ENCODE peak calls at places on chromosomes 5 and 9, in nine cellular contexts. One of them, this sample, is unnamed.

GRCh38 chr9:127955294-127956015 is 17.8 kb upstream of the DPM2 start:
- DNase-seq in cardiac fibroblast: peak; percentile 40
- DNase-seq in PC-3: peak; percentile 95
- DNase-seq in WTC11: peak; percentile 76
- DNase-seq in activated T-helper 1 cell treated with Interleukin-2 at 50 U/mL for 16 hours: peak; percentile 71
- DNase-seq in hepatocyte: peak; percentile 90
- DNase-seq in uterus: no peak
- DNase-seq in non-pigmented ciliary epithelial cell: no peak
- DNase-seq in cardiac septum: no peak
- DNase-seq in this sample: peak; percentile 93

GRCh38 chr9:101372327-101373118 is 12.3 kb downstream of the BAAT start:
- DNase-seq in cardiac fibroblast: no peak
- DNase-seq in PC-3: no peak
- DNase-seq in WTC11: no peak
- DNase-seq in activated T-helper 1 cell treated with Interleukin-2 at 50 U/mL for 16 hours: no peak
- DNase-seq in hepatocyte: no peak
- DNase-seq in uterus: no peak
- DNase-seq in non-pigmented ciliary epithelial cell: no peak
- DNase-seq in cardiac septum: no peak
- DNase-seq in this sample: no peak

GRCh38 chr9:107281164-107281563 is 1.9 kb upstream of the RAD23B start:
- DNase-seq in cardiac fibroblast: no peak
- DNase-seq in PC-3: no peak
- DNase-seq in WTC11: no peak
- DNase-seq in activated T-helper 1 cell treated with Interleukin-2 at 50 U/mL for 16 hours: no peak
- DNase-seq in hepatocyte: no peak
- DNase-seq in uterus: no peak
- DNase-seq in non-pigmented ciliary epithelial cell: no peak
- DNase-seq in cardiac septum: no peak
- DNase-seq in this sample: no peak

GRCh38 chr5:95664204-95664786 is 17.7 kb downstream of the RFESD start:
- DNase-seq in cardiac fibroblast: peak; percentile 69
- DNase-seq in PC-3: peak; percentile 63
- DNase-seq in WTC11: no peak
- DNase-seq in activated T-helper 1 cell treated with Interleukin-2 at 50 U/mL for 16 hours: no peak
- DNase-seq in hepatocyte: peak; percentile 49
- DNase-seq in uterus: no peak
- DNase-seq in non-pigmented ciliary epithelial cell: no peak
- DNase-seq in cardiac septum: no peak
- DNase-seq in this sample: peak; percentile 57

GRCh38 chr5:123068368-123068767 is 20.7 kb upstream of the PRDM6 start:
- DNase-seq in cardiac fibroblast: no peak
- DNase-seq in PC-3: peak; percentile 6
- DNase-seq in WTC11: no peak
- DNase-seq in activated T-helper 1 cell treated with Interleukin-2 at 50 U/mL for 16 hours: no peak
- DNase-seq in hepatocyte: no peak
- DNase-seq in uterus: no peak
- DNase-seq in non-pigmented ciliary epithelial cell: no peak
- DNase-seq in cardiac septum: no peak
- DNase-seq in this sample: no peak

GRCh38 chr5:68049053-68049713 is 166.4 kb upstream of the PIK3R1 start:
- DNase-seq in cardiac fibroblast: no peak
- DNase-seq in PC-3: no peak
- DNase-seq in WTC11: no peak
- DNase-seq in activated T-helper 1 cell treated with Interleukin-2 at 50 U/mL for 16 hours: no peak
- DNase-seq in hepatocyte: no peak
- DNase-seq in uterus: no peak
- DNase-seq in non-pigmented ciliary epithelial cell: no peak
- DNase-seq in cardiac septum: no peak
- DNase-seq in this sample: no peak

GRCh38 chr9:1875251-1875851 is 139.8 kb upstream of the SMARCA2 start:
- DNase-seq in cardiac fibroblast: no peak
- DNase-seq in PC-3: no peak
- DNase-seq in WTC11: no peak
- DNase-seq in activated T-helper 1 cell treated with Interleukin-2 at 50 U/mL for 16 hours: no peak
- DNase-seq in hepatocyte: no peak
- DNase-seq in uterus: no peak
- DNase-seq in non-pigmented ciliary epithelial cell: no peak
- DNase-seq in cardiac septum: no peak
- DNase-seq in this sample: no peak

GRCh38 chr5:142845954-142846398 is 75.8 kb downstream of the ARHGAP26 start:
- DNase-seq in cardiac fibroblast: no peak
- DNase-seq in PC-3: peak; percentile 74
- DNase-seq in WTC11: no peak
- DNase-seq in activated T-helper 1 cell treated with Interleukin-2 at 50 U/mL for 16 hours: no peak
- DNase-seq in hepatocyte: no peak
- DNase-seq in uterus: no peak
- DNase-seq in non-pigmented ciliary epithelial cell: no peak
- DNase-seq in cardiac septum: no peak
- DNase-seq in this sample: peak; percentile 47

GRCh38 chr5:58022055-58022454 is 437.8 kb downstream of the PLK2 start:
- DNase-seq in cardiac fibroblast: no peak
- DNase-seq in PC-3: no peak
- DNase-seq in WTC11: no peak
- DNase-seq in activated T-helper 1 cell treated with Interleukin-2 at 50 U/mL for 16 hours: no peak
- DNase-seq in hepatocyte: peak; percentile 30
- DNase-seq in uterus: no peak
- DNase-seq in non-pigmented ciliary epithelial cell: no peak
- DNase-seq in cardiac septum: no peak
- DNase-seq in this sample: no peak

GRCh38 chr5:891117-891836 is 1.3 kb downstream of the BRD9 start:
- DNase-seq in cardiac fibroblast: no peak
- DNase-seq in PC-3: peak; percentile 80
- DNase-seq in WTC11: peak; percentile 25
- DNase-seq in activated T-helper 1 cell treated with Interleukin-2 at 50 U/mL for 16 hours: no peak
- DNase-seq in hepatocyte: no peak
- DNase-seq in uterus: no peak
- DNase-seq in non-pigmented ciliary epithelial cell: no peak
- DNase-seq in cardiac septum: no peak
- DNase-seq in this sample: peak; percentile 46

GRCh38 chr5:98106116-98107088 is 667.1 kb upstream of the RGMB start:
- DNase-seq in cardiac fibroblast: peak; percentile 96
- DNase-seq in PC-3: no peak
- DNase-seq in WTC11: no peak
- DNase-seq in activated T-helper 1 cell treated with Interleukin-2 at 50 U/mL for 16 hours: no peak
- DNase-seq in hepatocyte: no peak
- DNase-seq in uterus: no peak
- DNase-seq in non-pigmented ciliary epithelial cell: no peak
- DNase-seq in cardiac septum: no peak
- DNase-seq in this sample: no peak

GRCh38 chr9:613771-614347 is 227.6 kb upstream of the DMRT1 start:
- DNase-seq in cardiac fibroblast: peak; percentile 94
- DNase-seq in PC-3: peak; percentile 77
- DNase-seq in WTC11: peak; percentile 70
- DNase-seq in activated T-helper 1 cell treated with Interleukin-2 at 50 U/mL for 16 hours: no peak
- DNase-seq in hepatocyte: peak; percentile 85
- DNase-seq in uterus: peak; percentile 82
- DNase-seq in non-pigmented ciliary epithelial cell: peak; percentile 75
- DNase-seq in cardiac septum: peak; percentile 85
- DNase-seq in this sample: peak; percentile 91

GRCh38 chr5:52457808-52458207 is 329.9 kb upstream of the ITGA1 start:
- DNase-seq in cardiac fibroblast: no peak
- DNase-seq in PC-3: no peak
- DNase-seq in WTC11: no peak
- DNase-seq in activated T-helper 1 cell treated with Interleukin-2 at 50 U/mL for 16 hours: no peak
- DNase-seq in hepatocyte: no peak
- DNase-seq in uterus: no peak
- DNase-seq in non-pigmented ciliary epithelial cell: no peak
- DNase-seq in cardiac septum: no peak
- DNase-seq in this sample: no peak

GRCh38 chr5:7202846-7203245 is 193.1 kb upstream of the ADCY2 start:
- DNase-seq in cardiac fibroblast: no peak
- DNase-seq in PC-3: no peak
- DNase-seq in WTC11: no peak
- DNase-seq in activated T-helper 1 cell treated with Interleukin-2 at 50 U/mL for 16 hours: no peak
- DNase-seq in hepatocyte: no peak
- DNase-seq in uterus: no peak
- DNase-seq in non-pigmented ciliary epithelial cell: no peak
- DNase-seq in cardiac septum: no peak
- DNase-seq in this sample: no peak

GRCh38 chr9:81308404-81308803 is 380.9 kb downstream of the TLE1 start:
- DNase-seq in cardiac fibroblast: no peak
- DNase-seq in PC-3: no peak
- DNase-seq in WTC11: no peak
- DNase-seq in activated T-helper 1 cell treated with Interleukin-2 at 50 U/mL for 16 hours: no peak
- DNase-seq in hepatocyte: no peak
- DNase-seq in uterus: no peak
- DNase-seq in non-pigmented ciliary epithelial cell: no peak
- DNase-seq in cardiac septum: no peak
- DNase-seq in this sample: no peak

GRCh38 chr5:1726469-1726865 is 73.2 kb downstream of the MRPL36 start:
- DNase-seq in cardiac fibroblast: no peak
- DNase-seq in PC-3: no peak
- DNase-seq in WTC11: no peak
- DNase-seq in activated T-helper 1 cell treated with Interleukin-2 at 50 U/mL for 16 hours: no peak
- DNase-seq in hepatocyte: no peak
- DNase-seq in uterus: no peak
- DNase-seq in non-pigmented ciliary epithelial cell: no peak
- DNase-seq in cardiac septum: no peak
- DNase-seq in this sample: no peak

GRCh38 chr5:112183103-112183634 is 235.9 kb downstream of the EPB41L4A start:
- DNase-seq in cardiac fibroblast: peak; percentile 43
- DNase-seq in PC-3: peak; percentile 23
- DNase-seq in WTC11: no peak
- DNase-seq in activated T-helper 1 cell treated with Interleukin-2 at 50 U/mL for 16 hours: no peak
- DNase-seq in hepatocyte: peak; percentile 11
- DNase-seq in uterus: no peak
- DNase-seq in non-pigmented ciliary epithelial cell: no peak
- DNase-seq in cardiac septum: no peak
- DNase-seq in this sample: no peak

GRCh38 chr5:12174734-12175133 is 270.5 kb upstream of the CTNND2 start:
- DNase-seq in cardiac fibroblast: no peak
- DNase-seq in PC-3: no peak
- DNase-seq in WTC11: no peak
- DNase-seq in activated T-helper 1 cell treated with Interleukin-2 at 50 U/mL for 16 hours: no peak
- DNase-seq in hepatocyte: no peak
- DNase-seq in uterus: no peak
- DNase-seq in non-pigmented ciliary epithelial cell: no peak
- DNase-seq in cardiac septum: no peak
- DNase-seq in this sample: no peak

GRCh38 chr9:37618817-37619216 is 26.4 kb upstream of the TOMM5 start:
- DNase-seq in cardiac fibroblast: peak; percentile 48
- DNase-seq in PC-3: peak; percentile 50
- DNase-seq in WTC11: no peak
- DNase-seq in activated T-helper 1 cell treated with Interleukin-2 at 50 U/mL for 16 hours: no peak
- DNase-seq in hepatocyte: peak; percentile 21
- DNase-seq in uterus: no peak
- DNase-seq in non-pigmented ciliary epithelial cell: peak; percentile 51
- DNase-seq in cardiac septum: no peak
- DNase-seq in this sample: no peak

GRCh38 chr5:135149956-135150723 is 116.1 kb upstream of the PITX1 start:
- DNase-seq in cardiac fibroblast: no peak
- DNase-seq in PC-3: no peak
- DNase-seq in WTC11: no peak
- DNase-seq in activated T-helper 1 cell treated with Interleukin-2 at 50 U/mL for 16 hours: no peak
- DNase-seq in hepatocyte: no peak
- DNase-seq in uterus: no peak
- DNase-seq in non-pigmented ciliary epithelial cell: no peak
- DNase-seq in cardiac septum: no peak
- DNase-seq in this sample: no peak

GRCh38 chr9:125484632-125485282 is 222.3 kb downstream of the MAPKAP1 start:
- DNase-seq in cardiac fibroblast: peak; percentile 65
- DNase-seq in PC-3: no peak
- DNase-seq in WTC11: no peak
- DNase-seq in activated T-helper 1 cell treated with Interleukin-2 at 50 U/mL for 16 hours: no peak
- DNase-seq in hepatocyte: no peak
- DNase-seq in uterus: peak; percentile 77
- DNase-seq in non-pigmented ciliary epithelial cell: no peak
- DNase-seq in cardiac septum: no peak
- DNase-seq in this sample: no peak

GRCh38 chr9:73183917-73184861 is 32.5 kb downstream of the ANXA1 start:
- DNase-seq in cardiac fibroblast: peak; percentile 75
- DNase-seq in PC-3: peak; percentile 60
- DNase-seq in WTC11: no peak
- DNase-seq in activated T-helper 1 cell treated with Interleukin-2 at 50 U/mL for 16 hours: no peak
- DNase-seq in hepatocyte: peak; percentile 56
- DNase-seq in uterus: no peak
- DNase-seq in non-pigmented ciliary epithelial cell: no peak
- DNase-seq in cardiac septum: no peak
- DNase-seq in this sample: peak; percentile 19

GRCh38 chr9:116027096-116027495 is 126.5 kb upstream of the PAPPA start:
- DNase-seq in cardiac fibroblast: peak; percentile 47
- DNase-seq in PC-3: no peak
- DNase-seq in WTC11: no peak
- DNase-seq in activated T-helper 1 cell treated with Interleukin-2 at 50 U/mL for 16 hours: no peak
- DNase-seq in hepatocyte: no peak
- DNase-seq in uterus: peak; percentile 15
- DNase-seq in non-pigmented ciliary epithelial cell: no peak
- DNase-seq in cardiac septum: no peak
- DNase-seq in this sample: no peak

This sample was measured in G401.